ENCODE peak calls at places on chromosomes 5 and 9, in ten cellular contexts. K is GM12865, E is Caco-2, T is progenitor cell of endocrine pancreas, B is cardiac muscle cell, U is colonic mucosa, C is stomach, M is RWPE1, P is fibroblast of villous mesenchyme, W is astrocyte of the spinal cord. J is an unnamed sample.

GRCh38 chr5:52801329-52801728 is 13.6 kb downstream of the ITGA1 start:
- DNase-seq in K (no peak), E (no peak), T (no peak), B (peak; percentile 17), U (no peak), C (no peak), M (no peak), P (peak; percentile 46), W (peak; percentile 32), J (no peak)

GRCh38 chr9:113436753-113437515 is 26.4 kb downstream of the C9orf43 start:
- DNase-seq in K (no peak), E (peak; percentile 56), T (no peak), B (no peak), U (no peak), C (no peak), M (no peak), P (peak; percentile 47), W (peak; percentile 17), J (no peak)

GRCh38 chr9:35675732-35676392 is 2.1 kb downstream of the CA9 start:
- DNase-seq in K (no peak), E (no peak), T (peak; percentile 86), B (peak; percentile 89), U (peak; percentile 57), C (peak; percentile 65), M (no peak), P (no peak), W (no peak), J (peak; percentile 70)

GRCh38 chr5:143315929-143316328 is 87.6 kb downstream of the NR3C1 start:
- DNase-seq in K (peak; percentile 8), E (no peak), T (no peak), B (no peak), U (no peak), C (no peak), M (no peak), P (no peak), W (no peak), J (no peak)

GRCh38 chr5:87541668-87542067 is 128.9 kb upstream of the CCNH start:
- DNase-seq in K (no peak), E (no peak), T (no peak), B (no peak), U (no peak), C (no peak), M (no peak), P (no peak), W (no peak), J (no peak)

GRCh38 chr5:113150221-113150620 is 173.6 kb downstream of the DCP2 start:
- DNase-seq in K (no peak), E (no peak), T (no peak), B (no peak), U (no peak), C (no peak), M (no peak), P (peak; percentile 85), W (no peak), J (no peak)

GRCh38 chr9:85729882-85730281 is 11.9 kb downstream of the AGTPBP1 start:
- DNase-seq in K (peak; percentile 30), E (no peak), T (no peak), B (no peak), U (no peak), C (no peak), M (no peak), P (no peak), W (no peak), J (no peak)

GRCh38 chr5:31186672-31187267 is 6.7 kb upstream of the CDH6 start:
- DNase-seq in K (peak; percentile 28), E (no peak), T (no peak), B (peak; percentile 59), U (no peak), C (no peak), M (peak; percentile 29), P (peak; percentile 27), W (peak; percentile 63), J (peak; percentile 29)

GRCh38 chr9:109507421-109507838 is 9.3 kb upstream of the PTPN3 start:
- DNase-seq in K (no peak), E (peak; percentile 61), T (no peak), B (no peak), U (no peak), C (no peak), M (peak; percentile 56), P (peak; percentile 59), W (peak; percentile 77), J (no peak)

GRCh38 chr5:32852535-32852934 is 141.4 kb downstream of the NPR3 start:
- DNase-seq in K (peak; percentile 4), E (peak; percentile 39), T (no peak), B (peak; percentile 48), U (no peak), C (no peak), M (no peak), P (peak; percentile 19), W (peak; percentile 79), J (no peak)

GRCh38 chr9:124344291-124345050 is 70.8 kb downstream of the PSMB7 start:
- DNase-seq in K (no peak), E (no peak), T (no peak), B (no peak), U (no peak), C (no peak), M (no peak), P (no peak), W (no peak), J (no peak)

GRCh38 chr5:119080975-119081374 is 10.1 kb downstream of the DMXL1 start:
- DNase-seq in K (no peak), E (no peak), T (no peak), B (no peak), U (no peak), C (no peak), M (no peak), P (no peak), W (no peak), J (no peak)

GRCh38 chr5:96838483-96839395 is 31.0 kb upstream of the ERAP1 start:
- DNase-seq in K (no peak), E (no peak), T (no peak), B (no peak), U (peak; percentile 46), C (no peak), M (no peak), P (no peak), W (no peak), J (no peak)

GRCh38 chr5:96837303-96837702 is 29.6 kb upstream of the ERAP1 start:
- DNase-seq in K (no peak), E (no peak), T (no peak), B (no peak), U (no peak), C (no peak), M (no peak), P (no peak), W (no peak), J (no peak)

GRCh38 chr5:96834016-96834415 is 26.3 kb upstream of the ERAP1 start:
- DNase-seq in K (no peak), E (no peak), T (no peak), B (no peak), U (no peak), C (no peak), M (no peak), P (no peak), W (no peak), J (no peak)

GRCh38 chr5:96835727-96836126 is 28.0 kb upstream of the ERAP1 start:
- DNase-seq in K (peak; percentile 19), E (no peak), T (no peak), B (no peak), U (no peak), C (no peak), M (no peak), P (no peak), W (no peak), J (no peak)

GRCh38 chr5:96836817-96837216 is 29.1 kb upstream of the ERAP1 start:
- DNase-seq in K (no peak), E (no peak), T (no peak), B (no peak), U (no peak), C (no peak), M (no peak), P (no peak), W (no peak), J (no peak)
- TF ChIP-seq CTCF in K (no peak), E (no peak), T (no peak), B (no peak), U (no peak), C (no peak), M (no peak), P (no peak), W (no peak), J (no peak)

DNA sequence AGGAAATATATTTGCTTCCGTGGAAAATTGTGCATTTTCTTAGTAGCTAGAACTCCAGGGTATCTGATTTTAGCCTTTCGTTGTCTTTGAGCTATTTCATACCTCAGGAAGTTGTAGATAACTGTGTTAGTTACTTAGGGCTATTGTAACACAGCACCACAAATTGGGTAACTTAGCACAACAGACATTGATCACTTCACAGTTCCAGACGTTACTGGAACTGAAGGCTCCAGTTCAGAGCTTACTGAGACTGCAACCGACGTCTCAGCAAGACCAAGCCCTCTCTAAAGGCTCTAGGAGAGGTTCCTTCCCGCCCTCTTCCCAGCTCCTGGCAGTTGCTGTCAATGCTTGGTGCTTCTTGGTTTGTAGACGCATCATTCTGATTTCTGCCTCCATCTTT is 17.7 kb upstream of the ANKRD33B start:
- DNase-seq in K (no peak), E (no peak), T (no peak), B (no peak), U (no peak), C (no peak), M (no peak), P (no peak), W (no peak), J (no peak)
- TF ChIP-seq CTCF in K (no peak), E (no peak), T (no peak), B (no peak), U (no peak), C (no peak), M (no peak), P (no peak), W (no peak), J (no peak)

DNA sequence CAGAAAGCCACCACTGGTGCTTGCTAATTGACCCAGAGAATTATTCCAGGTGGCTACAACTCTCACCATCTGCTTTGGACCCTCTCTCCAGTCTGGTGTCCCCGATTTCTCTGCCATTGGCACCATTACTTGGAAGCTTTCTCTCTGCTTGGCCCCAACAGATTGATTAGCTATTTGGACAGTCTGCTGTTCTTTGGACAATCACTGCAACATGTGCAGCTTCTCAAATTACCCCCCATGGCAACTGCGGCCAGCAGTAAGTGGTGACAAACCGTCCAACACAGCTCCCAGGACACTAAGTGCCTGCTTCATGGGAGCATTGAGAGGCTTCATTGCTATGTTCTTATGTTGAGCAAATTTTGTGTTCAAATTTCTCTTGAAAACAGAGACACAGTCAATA is 309.8 kb downstream of the TAF11L14 start:
- DNase-seq in K (no peak), E (no peak), T (no peak), B (no peak), U (no peak), C (no peak), M (no peak), P (no peak), W (no peak), J (no peak)
- TF ChIP-seq CTCF in K (no peak), E (no peak), T (no peak), B (no peak), U (no peak), C (no peak), M (no peak), P (no peak), W (no peak), J (no peak)

DNA sequence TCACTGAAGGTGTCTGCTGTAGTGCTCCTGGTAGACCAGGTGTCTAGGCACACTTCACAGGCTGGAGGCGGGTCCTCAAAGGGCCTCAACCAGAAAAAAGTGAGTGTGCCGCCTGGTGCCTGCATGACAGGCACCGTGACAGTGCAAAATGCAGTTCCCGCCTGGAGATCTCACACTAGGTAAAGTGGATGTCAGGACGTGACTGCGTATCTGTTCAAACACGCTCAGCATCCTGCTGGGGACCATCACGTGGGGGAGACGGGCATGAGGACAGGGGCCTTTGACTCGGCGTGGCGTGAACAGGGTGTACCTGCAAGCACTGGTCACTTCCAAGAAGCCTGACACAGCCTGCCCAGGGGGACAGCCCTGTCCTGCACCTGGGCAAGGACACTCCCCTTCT is 32.3 kb upstream of the NTNG2 start:
- DNase-seq in K (no peak), E (no peak), T (no peak), B (no peak), U (no peak), C (no peak), M (no peak), P (no peak), W (no peak), J (no peak)
- TF ChIP-seq CTCF in K (no peak), E (no peak), T (no peak), B (no peak), U (no peak), C (no peak), M (no peak), P (no peak), W (no peak), J (no peak)